ENCODE peak calls at places on chromosomes 6 and 20, in seven cellular contexts. One of them, this sample, is unnamed. For H3K4me1 and H3K36me3, the result is how much of the 10 kb centered on the place peaks cover.

GRCh38 chr20:4046311-4046924 is 31.1 kb upstream of the RNF24 start:
- DNase-seq in HCT116: no peak
- DNase-seq in neuronal stem cell: no peak
- DNase-seq in upper lobe of right lung: no peak
- DNase-seq in transverse colon: no peak
- DNase-seq in PC-3: no peak
- DNase-seq in mesendoderm: no peak
- DNase-seq in this sample: no peak

GRCh38 chr6:143441680-143442359 is 8.7 kb downstream of the ADAT2 start:
- DNase-seq in HCT116: no peak
- DNase-seq in neuronal stem cell: no peak
- DNase-seq in upper lobe of right lung: no peak
- DNase-seq in transverse colon: no peak
- DNase-seq in PC-3: peak
- DNase-seq in mesendoderm: no peak
- DNase-seq in this sample: no peak

GRCh38 chr20:17287503-17287902 is 60.7 kb downstream of the PCSK2 start:
- DNase-seq in HCT116: no peak
- DNase-seq in neuronal stem cell: no peak
- DNase-seq in upper lobe of right lung: no peak
- DNase-seq in transverse colon: no peak
- DNase-seq in PC-3: no peak
- DNase-seq in mesendoderm: peak
- DNase-seq in this sample: no peak

GRCh38 chr6:167826230-167827061 is at the start of gene AFDN:
- DNase-seq in HCT116: no peak
- DNase-seq in neuronal stem cell: peak
- DNase-seq in upper lobe of right lung: peak
- DNase-seq in transverse colon: peak
- DNase-seq in PC-3: peak
- DNase-seq in mesendoderm: peak
- DNase-seq in this sample: peak

GRCh38 chr6:22194188-22194921 is 102.5 kb downstream of the PRL start:
- DNase-seq in HCT116: no peak
- DNase-seq in neuronal stem cell: no peak
- DNase-seq in upper lobe of right lung: no peak
- DNase-seq in transverse colon: no peak
- DNase-seq in PC-3: no peak
- DNase-seq in mesendoderm: no peak
- DNase-seq in this sample: no peak

GRCh38 chr6:101818056-101818455 is 424.5 kb downstream of the GRIK2 start:
- DNase-seq in HCT116: no peak
- DNase-seq in neuronal stem cell: peak
- DNase-seq in upper lobe of right lung: no peak
- DNase-seq in transverse colon: no peak
- DNase-seq in PC-3: no peak
- DNase-seq in mesendoderm: no peak
- DNase-seq in this sample: no peak

GRCh38 chr6:1482381-1483166 is 93.2 kb downstream of the FOXF2 start:
- DNase-seq in HCT116: peak
- DNase-seq in neuronal stem cell: no peak
- DNase-seq in upper lobe of right lung: no peak
- DNase-seq in transverse colon: no peak
- DNase-seq in PC-3: peak
- DNase-seq in mesendoderm: no peak
- DNase-seq in this sample: no peak

GRCh38 chr6:22828179-22829062 is 259.1 kb downstream of the HDGFL1 start:
- DNase-seq in HCT116: peak
- DNase-seq in neuronal stem cell: peak
- DNase-seq in upper lobe of right lung: no peak
- DNase-seq in transverse colon: peak
- DNase-seq in PC-3: peak
- DNase-seq in mesendoderm: peak
- DNase-seq in this sample: peak

GRCh38 chr6:19845271-19846046 is 8.3 kb downstream of the ID4 start:
- DNase-seq in HCT116: no peak
- DNase-seq in neuronal stem cell: no peak
- DNase-seq in upper lobe of right lung: no peak
- DNase-seq in transverse colon: no peak
- DNase-seq in PC-3: peak
- DNase-seq in mesendoderm: no peak
- DNase-seq in this sample: no peak

GRCh38 chr6:143295904-143296303 is 154.6 kb downstream of the ADAT2 start:
- DNase-seq in HCT116: no peak
- DNase-seq in neuronal stem cell: no peak
- DNase-seq in upper lobe of right lung: no peak
- DNase-seq in transverse colon: no peak
- DNase-seq in PC-3: no peak
- DNase-seq in mesendoderm: no peak
- DNase-seq in this sample: no peak

GRCh38 chr6:81763968-81764367 is 11.5 kb upstream of the TENT5A start:
- DNase-seq in HCT116: no peak
- DNase-seq in neuronal stem cell: no peak
- DNase-seq in upper lobe of right lung: no peak
- DNase-seq in transverse colon: no peak
- DNase-seq in PC-3: no peak
- DNase-seq in mesendoderm: no peak
- DNase-seq in this sample: no peak

GRCh38 chr6:99092009-99092408 is 144.3 kb upstream of the FBXL4 start:
- DNase-seq in HCT116: no peak
- DNase-seq in neuronal stem cell: no peak
- DNase-seq in upper lobe of right lung: no peak
- DNase-seq in transverse colon: no peak
- DNase-seq in PC-3: no peak
- DNase-seq in mesendoderm: no peak
- DNase-seq in this sample: no peak

GRCh38 chr6:39130691-39131090 is 15.7 kb upstream of the SAYSD1 start:
- DNase-seq in HCT116: no peak
- DNase-seq in neuronal stem cell: no peak
- DNase-seq in upper lobe of right lung: no peak
- DNase-seq in transverse colon: no peak
- DNase-seq in PC-3: no peak
- DNase-seq in mesendoderm: no peak
- DNase-seq in this sample: no peak

GRCh38 chr6:3383525-3383924 is 73.3 kb downstream of the SLC22A23 start:
- DNase-seq in HCT116: peak
- DNase-seq in neuronal stem cell: no peak
- DNase-seq in upper lobe of right lung: no peak
- DNase-seq in transverse colon: peak
- DNase-seq in PC-3: peak
- DNase-seq in mesendoderm: no peak
- DNase-seq in this sample: no peak

GRCh38 chr6:35776364-35777215 is at the start of gene CLPSL2:
- DNase-seq in HCT116: no peak
- DNase-seq in neuronal stem cell: no peak
- DNase-seq in upper lobe of right lung: peak
- DNase-seq in transverse colon: no peak
- DNase-seq in PC-3: peak
- DNase-seq in mesendoderm: peak
- DNase-seq in this sample: peak

GRCh38 chr6:153645326-153645725 is 393.7 kb upstream of the OPRM1 start:
- DNase-seq in HCT116: no peak
- DNase-seq in neuronal stem cell: no peak
- DNase-seq in upper lobe of right lung: no peak
- DNase-seq in transverse colon: no peak
- DNase-seq in PC-3: no peak
- DNase-seq in mesendoderm: no peak
- DNase-seq in this sample: no peak

GRCh38 chr20:63267681-63268080 is 4.9 kb upstream of the ARFGAP1 start:
- DNase-seq in HCT116: no peak
- DNase-seq in neuronal stem cell: no peak
- DNase-seq in upper lobe of right lung: no peak
- DNase-seq in transverse colon: no peak
- DNase-seq in PC-3: no peak
- DNase-seq in mesendoderm: no peak
- DNase-seq in this sample: no peak

GRCh38 chr6:17015551-17016381 is 86.1 kb upstream of the STMND1 start:
- DNase-seq in HCT116: no peak
- DNase-seq in neuronal stem cell: no peak
- DNase-seq in upper lobe of right lung: peak
- DNase-seq in transverse colon: peak
- DNase-seq in PC-3: no peak
- DNase-seq in mesendoderm: peak
- DNase-seq in this sample: no peak

GRCh38 chr20:9407805-9408421 is 106.5 kb upstream of the LAMP5 start:
- DNase-seq in HCT116: peak
- DNase-seq in neuronal stem cell: peak
- DNase-seq in upper lobe of right lung: no peak
- DNase-seq in transverse colon: peak
- DNase-seq in PC-3: peak
- DNase-seq in mesendoderm: peak
- DNase-seq in this sample: peak

GRCh38 chr6:41636803-41637178 is 1.5 kb upstream of the MDFI start:
- DNase-seq in HCT116: peak
- DNase-seq in neuronal stem cell: no peak
- DNase-seq in upper lobe of right lung: peak
- DNase-seq in transverse colon: peak
- DNase-seq in PC-3: peak
- DNase-seq in mesendoderm: peak
- DNase-seq in this sample: no peak

GRCh38 chr6:61810047-61810446 is 476.0 kb downstream of the KHDRBS2 start:
- DNase-seq in HCT116: no peak
- DNase-seq in neuronal stem cell: no peak
- DNase-seq in upper lobe of right lung: no peak
- DNase-seq in transverse colon: no peak
- DNase-seq in PC-3: no peak
- DNase-seq in mesendoderm: peak
- DNase-seq in this sample: no peak

DNA sequence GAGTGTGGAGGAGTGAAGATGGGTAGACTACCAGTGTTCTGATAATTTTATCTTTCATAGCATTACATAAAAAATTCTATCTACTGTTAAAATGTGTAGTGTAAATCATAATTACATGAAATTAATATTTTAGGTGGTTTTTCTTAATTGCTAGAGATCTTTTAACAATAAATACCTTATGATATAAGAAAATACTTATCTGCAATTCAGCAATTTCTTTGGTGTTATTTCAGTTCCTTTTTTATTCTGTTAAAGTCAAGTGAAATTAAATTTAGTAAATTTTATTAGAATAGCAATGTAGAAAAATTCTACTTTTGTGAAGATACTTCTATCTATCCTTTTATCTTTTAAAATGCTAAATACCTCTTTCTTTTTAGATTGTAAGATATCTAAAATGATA is 104.3 kb downstream of the IMPG1 start:
- DNase-seq in HCT116: no peak
- DNase-seq in neuronal stem cell: no peak
- DNase-seq in upper lobe of right lung: no peak
- DNase-seq in transverse colon: no peak
- DNase-seq in PC-3: no peak
- DNase-seq in mesendoderm: no peak
- DNase-seq in this sample: no peak
- H3K4me3 ChIP-seq in HCT116: no peak
- H3K4me3 ChIP-seq in neuronal stem cell: no peak
- H3K4me3 ChIP-seq in upper lobe of right lung: no peak
- H3K4me3 ChIP-seq in transverse colon: no peak
- H3K4me3 ChIP-seq in PC-3: no peak
- H3K4me3 ChIP-seq in mesendoderm: no peak
- H3K4me3 ChIP-seq in this sample: no peak

GRCh38 chr6:6592836-6593235 is 4.3 kb downstream of the LY86 start:
- DNase-seq in HCT116: no peak
- DNase-seq in neuronal stem cell: no peak
- DNase-seq in upper lobe of right lung: no peak
- DNase-seq in transverse colon: no peak
- DNase-seq in PC-3: no peak
- DNase-seq in mesendoderm: no peak
- DNase-seq in this sample: no peak

GRCh38 chr6:6591778-6592388 is 3.4 kb downstream of the LY86 start:
- DNase-seq in HCT116: no peak
- DNase-seq in neuronal stem cell: no peak
- DNase-seq in upper lobe of right lung: no peak
- DNase-seq in transverse colon: peak
- DNase-seq in PC-3: no peak
- DNase-seq in mesendoderm: no peak
- DNase-seq in this sample: no peak

GRCh38 chr6:6595025-6595424 is 6.5 kb downstream of the LY86 start:
- DNase-seq in HCT116: no peak
- DNase-seq in neuronal stem cell: no peak
- DNase-seq in upper lobe of right lung: no peak
- DNase-seq in transverse colon: no peak
- DNase-seq in PC-3: no peak
- DNase-seq in mesendoderm: no peak
- DNase-seq in this sample: no peak

GRCh38 chr6:6595946-6596345 is 7.4 kb downstream of the LY86 start:
- DNase-seq in HCT116: no peak
- DNase-seq in neuronal stem cell: no peak
- DNase-seq in upper lobe of right lung: no peak
- DNase-seq in transverse colon: no peak
- DNase-seq in PC-3: no peak
- DNase-seq in mesendoderm: no peak
- DNase-seq in this sample: no peak

DNA sequence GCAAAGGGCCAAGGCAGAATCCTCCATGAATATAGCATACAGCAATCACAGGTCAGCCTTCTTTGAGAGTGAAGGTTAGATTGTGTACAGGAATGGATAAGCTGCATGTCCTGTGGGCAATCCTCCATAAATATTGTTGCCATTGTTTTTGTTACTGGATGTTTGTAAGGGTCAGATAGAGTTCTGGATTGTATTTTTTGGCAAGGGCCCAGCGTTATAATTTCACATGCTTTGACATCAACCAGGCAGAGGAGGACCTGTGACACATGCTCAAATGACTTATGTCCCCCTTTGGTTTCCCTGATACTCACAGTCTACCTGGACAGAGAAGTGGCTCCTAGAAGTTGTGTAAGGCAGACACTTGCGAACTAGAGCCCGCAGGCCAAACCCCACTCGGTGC is 5.4 kb downstream of the LY86 start:
- DNase-seq in HCT116: no peak
- DNase-seq in neuronal stem cell: no peak
- DNase-seq in upper lobe of right lung: no peak
- DNase-seq in transverse colon: no peak
- DNase-seq in PC-3: no peak
- DNase-seq in mesendoderm: no peak
- DNase-seq in this sample: no peak
- H3K4me1 ChIP-seq in HCT116: under half
- H3K4me1 ChIP-seq in neuronal stem cell: under half
- H3K4me1 ChIP-seq in upper lobe of right lung: under half
- H3K4me1 ChIP-seq in transverse colon: under half
- H3K4me1 ChIP-seq in PC-3: under half
- H3K4me1 ChIP-seq in mesendoderm: under half
- H3K4me1 ChIP-seq in this sample: under half

DNA sequence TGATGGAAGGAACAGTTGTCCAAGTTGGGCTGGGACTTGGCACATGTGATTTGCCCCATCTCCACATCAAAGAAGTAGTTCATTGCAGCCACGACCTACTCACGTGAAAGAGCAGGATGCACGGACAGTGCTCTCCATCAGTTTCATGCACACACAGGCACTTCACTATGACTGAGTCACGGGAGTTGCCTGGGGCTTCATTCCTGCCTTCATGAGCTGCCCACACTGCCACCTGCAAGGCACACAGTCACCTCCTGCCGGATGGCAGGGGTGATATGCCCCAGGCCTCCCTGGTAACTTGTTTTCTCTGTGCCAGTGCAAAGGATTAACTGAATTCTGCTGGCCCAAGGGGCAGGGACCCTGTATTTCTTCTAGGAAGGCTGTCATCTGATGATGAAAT is 22.8 kb downstream of the CST5 start:
- DNase-seq in HCT116: no peak
- DNase-seq in neuronal stem cell: no peak
- DNase-seq in upper lobe of right lung: no peak
- DNase-seq in transverse colon: no peak
- DNase-seq in PC-3: peak
- DNase-seq in mesendoderm: no peak
- DNase-seq in this sample: no peak
- H3K36me3 ChIP-seq in HCT116: under half
- H3K36me3 ChIP-seq in neuronal stem cell: under half
- H3K36me3 ChIP-seq in upper lobe of right lung: under half
- H3K36me3 ChIP-seq in transverse colon: under half
- H3K36me3 ChIP-seq in PC-3: under half
- H3K36me3 ChIP-seq in mesendoderm: under half
- H3K36me3 ChIP-seq in this sample: under half

GRCh38 chr20:266213-266603 is 8.7 kb downstream of the DEFB132 start:
- DNase-seq in HCT116: no peak
- DNase-seq in neuronal stem cell: no peak
- DNase-seq in upper lobe of right lung: no peak
- DNase-seq in transverse colon: no peak
- DNase-seq in PC-3: no peak
- DNase-seq in mesendoderm: no peak
- DNase-seq in this sample: no peak
- H3K4me3 ChIP-seq in HCT116: no peak
- H3K4me3 ChIP-seq in neuronal stem cell: no peak
- H3K4me3 ChIP-seq in upper lobe of right lung: no peak
- H3K4me3 ChIP-seq in transverse colon: no peak
- H3K4me3 ChIP-seq in PC-3: no peak
- H3K4me3 ChIP-seq in mesendoderm: no peak
- H3K4me3 ChIP-seq in this sample: no peak